ENCODE peak calls at places on chromosomes 5 and 9, in ten cellular contexts. V is AG10803, K is astrocyte of the spinal cord, Q is tibial nerve, D is sigmoid colon, B is astrocyte, W is BE2C, J is dorsolateral prefrontal cortex, I is AG04450, F is left lung. G is an unnamed sample.

GRCh38 chr5:3324421-3325101 is 271.1 kb upstream of the IRX1 start:
- DNase-seq in W (no peak), J (no peak), I (no peak), B (no peak), D (peak; percentile 48), Q (no peak), V (no peak), K (no peak), F (no peak), G (no peak)

GRCh38 chr5:77627869-77628674 is 10.4 kb downstream of the OTP start:
- DNase-seq in W (no peak), I (no peak), Q (no peak), D (no peak), F (no peak), B (no peak), J (no peak), K (no peak), V (no peak), G (no peak)

GRCh38 chr5:52469420-52469819 is 318.3 kb upstream of the ITGA1 start:
- DNase-seq in B (no peak), D (no peak), I (no peak), K (no peak), V (no peak), F (no peak), W (no peak), J (no peak), Q (no peak), G (no peak)

GRCh38 chr5:29939988-29940387 is 1253.5 kb upstream of the CDH6 start:
- DNase-seq in W (no peak), D (no peak), J (no peak), F (no peak), Q (no peak), B (no peak), K (no peak), I (no peak), V (no peak), G (no peak)

GRCh38 chr9:93286252-93287188 is 102.6 kb downstream of the WNK2 start:
- DNase-seq in W (no peak), K (no peak), B (no peak), D (no peak), J (no peak), V (no peak), I (no peak), Q (no peak), F (no peak), G (no peak)

GRCh38 chr9:21856301-21857094 is 54.1 kb downstream of the MTAP start:
- DNase-seq in K (peak; percentile 32), Q (no peak), F (no peak), V (peak; percentile 85), J (no peak), W (no peak), B (no peak), I (peak; percentile 10), D (no peak), G (no peak)

GRCh38 chr5:101306391-101307137 is 403.5 kb upstream of the ST8SIA4 start:
- DNase-seq in B (peak; percentile 18), W (no peak), F (no peak), K (peak; percentile 5), Q (no peak), J (no peak), D (no peak), I (no peak), V (no peak), G (no peak)

GRCh38 chr9:129442791-129443511 is 177.9 kb downstream of the C9orf50 start:
- DNase-seq in V (no peak), D (no peak), Q (no peak), F (no peak), W (no peak), J (no peak), K (no peak), I (no peak), B (no peak), G (no peak)

GRCh38 chr9:131278421-131279111 is 2.3 kb upstream of the FAM78A start:
- DNase-seq in K (no peak), W (no peak), B (no peak), J (no peak), V (no peak), Q (no peak), I (no peak), D (no peak), F (no peak), G (no peak)

GRCh38 chr5:57435701-57436134 is 46.9 kb downstream of the ACTBL2 start:
- DNase-seq in I (peak; percentile 90), K (peak; percentile 98), W (no peak), J (no peak), B (peak; percentile 100), Q (no peak), D (no peak), F (no peak), V (peak; percentile 79), G (no peak)

GRCh38 chr9:113461943-113462342 is 1.6 kb upstream of the RGS3 start:
- DNase-seq in K (no peak), B (no peak), Q (no peak), F (no peak), I (no peak), V (no peak), D (peak; percentile 29), W (no peak), J (no peak), G (no peak)

GRCh38 chr9:113464286-113464660 is 746 bp downstream of the RGS3 start:
- DNase-seq in W (no peak), I (no peak), Q (no peak), B (no peak), J (no peak), V (no peak), K (no peak), D (peak; percentile 13), F (no peak), G (no peak)

GRCh38 chr9:113462781-113463286 is 693 bp upstream of the RGS3 start:
- DNase-seq in F (no peak), D (peak; percentile 61), I (no peak), W (no peak), Q (no peak), V (peak; percentile 56), K (no peak), J (no peak), B (no peak), G (no peak)

GRCh38 chr9:113464672-113465271 is 1.2 kb downstream of the RGS3 start:
- DNase-seq in W (no peak), Q (no peak), J (no peak), V (no peak), D (peak; percentile 24), F (no peak), K (no peak), B (no peak), I (no peak), G (no peak)

GRCh38 chr9:113463418-113464285 is at the start of gene RGS3:
- DNase-seq in W (peak; percentile 73), B (peak; percentile 12), J (peak; percentile 49), D (peak; percentile 84), F (peak; percentile 77), K (no peak), I (no peak), Q (no peak), V (no peak), G (no peak)
- H3K4me3 ChIP-seq in W (peak within 1 kb of the TSS; percentile 80), B (peak within 1 kb of the TSS; percentile 32), J (peak within 1 kb of the TSS; percentile 32), D (peak within 1 kb of the TSS; percentile 65), F (peak within 1 kb of the TSS; percentile 41), K (peak within 1 kb of the TSS; percentile 44), I (peak within 1 kb of the TSS; percentile 43), Q (peak within 1 kb of the TSS; percentile 25), V (no peak within 1 kb of the TSS), G (peak within 1 kb of the TSS; percentile 59)

DNA sequence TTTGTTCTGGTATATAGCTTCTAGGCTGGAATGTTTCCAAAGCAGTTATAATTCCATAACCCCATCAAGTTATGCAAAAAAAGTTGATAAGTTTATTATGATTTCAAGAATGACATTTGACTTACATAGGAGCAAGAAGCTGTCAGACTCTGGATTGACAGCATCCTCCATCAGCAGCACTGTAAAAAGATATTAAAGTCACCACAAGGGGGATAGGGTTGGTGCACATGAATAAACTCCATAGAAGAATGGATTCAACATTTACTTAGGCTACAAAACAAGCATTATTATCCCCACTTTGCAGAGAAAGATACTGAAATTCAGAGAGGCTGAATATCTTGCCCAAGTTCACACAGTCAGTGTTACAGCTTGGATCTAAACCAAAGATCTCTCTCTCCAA is 208.9 kb upstream of the SLC30A5 start:
- DNase-seq in V (no peak), W (no peak), B (no peak), F (no peak), Q (no peak), J (no peak), K (no peak), I (no peak), D (no peak), G (no peak)
- TF ChIP-seq CTCF in V (peak; percentile 43), W (peak; percentile 70), B (peak; percentile 29), F (no peak), Q (peak; percentile 13), J (peak; percentile 55), K (peak; percentile 32), I (peak; percentile 21), D (no peak), G (no peak)

GRCh38 chr5:114355086-114355830 is 6.6 kb upstream of the KCNN2 start:
- DNase-seq in B (no peak), V (no peak), I (no peak), J (no peak), K (no peak), F (no peak), Q (no peak), D (no peak), W (no peak), G (no peak)
- H3K4me3 ChIP-seq in B (no peak overlapping the region), V (no peak overlapping the region), I (no peak overlapping the region), J (no peak overlapping the region), K (no peak overlapping the region), F (no peak overlapping the region), Q (no peak overlapping the region), D (no peak overlapping the region), W (no peak overlapping the region), G (no peak overlapping the region)

GRCh38 chr5:54837939-54838457 is 147.4 kb downstream of the ESM1 start:
- DNase-seq in V (no peak), I (no peak), F (no peak), B (no peak), W (no peak), Q (no peak), K (no peak), J (no peak), D (no peak), G (no peak)

GRCh38 chr5:54835642-54836041 is 149.8 kb downstream of the ESM1 start:
- DNase-seq in V (no peak), Q (no peak), W (no peak), J (no peak), F (no peak), B (peak; percentile 86), K (peak; percentile 29), D (no peak), I (peak; percentile 69), G (no peak)

GRCh38 chr5:54841481-54841880 is 143.9 kb downstream of the ESM1 start:
- DNase-seq in K (no peak), I (no peak), V (no peak), Q (no peak), W (no peak), F (no peak), B (no peak), D (no peak), J (no peak), G (no peak)

GRCh38 chr5:54836959-54837534 is 148.3 kb downstream of the ESM1 start:
- DNase-seq in J (no peak), V (no peak), W (no peak), I (no peak), Q (no peak), B (no peak), K (no peak), F (no peak), D (no peak), G (no peak)

DNA sequence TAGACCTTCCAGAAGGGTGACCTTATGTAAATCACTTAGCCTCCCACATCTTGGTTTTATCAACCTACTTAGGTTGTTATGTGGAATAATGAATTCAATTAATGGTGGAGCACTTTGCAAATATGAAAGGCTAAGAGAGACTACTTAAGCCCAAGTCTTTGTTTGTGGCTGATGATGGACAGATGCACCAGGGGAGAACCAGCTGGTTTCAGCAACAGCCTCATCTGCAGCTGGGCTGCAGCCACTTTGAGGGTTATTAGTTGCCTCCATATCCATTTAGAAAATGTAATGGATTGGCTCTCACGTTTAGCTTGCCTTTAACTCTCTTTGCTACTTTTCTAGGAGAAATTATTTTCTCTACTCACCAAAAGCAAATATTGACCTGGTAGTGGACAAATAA is 146.6 kb downstream of the ESM1 start:
- DNase-seq in J (no peak), V (no peak), I (no peak), F (no peak), Q (no peak), B (no peak), K (no peak), D (no peak), W (peak; percentile 37), G (no peak)
- TF ChIP-seq CTCF in J (no peak), V (no peak), I (no peak), F (no peak), Q (no peak), B (no peak), K (no peak), D (no peak), W (no peak), G (no peak)

G was measured in tibial artery.